ENCODE peak calls at places on chromosomes 13 and 19, in ten cellular contexts. L is naive thymus-derived CD8-positive, alpha-beta T cell; K is NCI-H345; A is activated naive CD4-positive, alpha-beta T cell treated with anti-CD3 and anti-CD28 coated beads, Interleukin-2, amount 50 U/mL, for 72 hours; E is SW 1271; Z is fibroblast of mammary gland; R is dorsolateral prefrontal cortex; N is activated B cell treated with CpG ODN at 0.5 μM for 24 hours; D is fibroblast of lung; F is NCI-H460. Q is an unnamed sample.

GRCh38 chr19:46131485-46132143 is 7.1 kb upstream of the IGFL3 start:
- DNase-seq in L (no peak), K (no peak), A (no peak), E (no peak), Z (no peak), R (no peak), N (no peak), D (peak), F (no peak), Q (no peak)

GRCh38 chr19:38924383-38924782 is 6.2 kb downstream of the SARS2 start:
- DNase-seq in L (no peak), K (no peak), A (no peak), E (no peak), Z (no peak), R (no peak), N (no peak), D (no peak), F (no peak), Q (no peak)

GRCh38 chr19:33878912-33879810 is 82.5 kb downstream of the KCTD15 start:
- DNase-seq in L (no peak), K (no peak), A (no peak), E (no peak), Z (no peak), R (no peak), N (no peak), D (no peak), F (no peak), Q (no peak)

GRCh38 chr13:73533111-73533510 is 474.3 kb downstream of the KLF5 start:
- DNase-seq in L (no peak), K (no peak), A (no peak), E (no peak), Z (no peak), R (no peak), N (no peak), D (peak), F (no peak), Q (no peak)

GRCh38 chr19:22622901-22623840 is 11.0 kb upstream of the ZNF492 start:
- DNase-seq in L (no peak), K (no peak), A (no peak), E (no peak), Z (no peak), R (no peak), N (no peak), D (no peak), F (no peak), Q (no peak)

GRCh38 chr13:77239312-77239711 is 87.6 kb downstream of the MYCBP2 start:
- DNase-seq in L (no peak), K (no peak), A (no peak), E (no peak), Z (peak), R (no peak), N (no peak), D (peak), F (no peak), Q (no peak)

GRCh38 chr13:93227906-93228801 is 1.5 kb downstream of the GPC6 start:
- DNase-seq in L (no peak), K (peak), A (no peak), E (peak), Z (peak), R (peak), N (no peak), D (peak), F (no peak), Q (no peak)

GRCh38 chr19:6362351-6362801 is 1.0 kb downstream of the CLPP start:
- DNase-seq in L (peak), K (no peak), A (peak), E (no peak), Z (peak), R (no peak), N (no peak), D (no peak), F (no peak), Q (peak)

GRCh38 chr13:113411216-113412023 is 41.9 kb downstream of the ADPRHL1 start:
- DNase-seq in L (no peak), K (no peak), A (no peak), E (peak), Z (peak), R (no peak), N (no peak), D (peak), F (no peak), Q (no peak)

GRCh38 chr13:24267283-24267682 is 42.1 kb upstream of the C1QTNF9 start:
- DNase-seq in L (no peak), K (no peak), A (no peak), E (no peak), Z (peak), R (no peak), N (no peak), D (peak), F (no peak), Q (no peak)